ENCODE peak calls at places on chromosome 15, in four cellular contexts. X is Peyer's patch, N is adrenal gland, T is spleen. U is an unnamed sample.

GRCh38 chr15:69319384-69320375 is 21.0 kb downstream of the PAQR5 start:
- DNase-seq in X (no peak), N (peak), T (no peak), U (no peak)

GRCh38 chr15:85702321-85703230 is 92.1 kb downstream of the KLHL25 start:
- DNase-seq in X (no peak), N (no peak), T (no peak), U (no peak)

GRCh38 chr15:50800715-50801114 is 35.2 kb upstream of the SPPL2A start:
- DNase-seq in X (no peak), N (no peak), T (no peak), U (no peak)

GRCh38 chr15:25703726-25704125 is 159.4 kb downstream of the ATP10A start:
- DNase-seq in X (peak), N (no peak), T (peak), U (no peak)

GRCh38 chr15:65583701-65584100 is 27.2 kb downstream of the INTS14 start:
- DNase-seq in X (no peak), N (no peak), T (no peak), U (no peak)

GRCh38 chr15:34084086-34084485 is 17.6 kb downstream of the EMC7 start:
- DNase-seq in X (no peak), N (peak), T (no peak), U (no peak)

GRCh38 chr15:82933576-82933975 is 18.9 kb downstream of the HOMER2 start:
- DNase-seq in X (no peak), N (no peak), T (peak), U (no peak)

GRCh38 chr15:25783607-25784131 is 79.5 kb downstream of the ATP10A start:
- DNase-seq in X (no peak), N (peak), T (no peak), U (no peak)

GRCh38 chr15:66763186-66764066 is 61.4 kb downstream of the SMAD6 start:
- DNase-seq in X (peak), N (peak), T (peak), U (no peak)

GRCh38 chr15:58329781-58330467 is 101.9 kb upstream of the LIPC start:
- DNase-seq in X (no peak), N (peak), T (no peak), U (no peak)

GRCh38 chr15:79089890-79090486 is 592 bp downstream of the RASGRF1 start:
- DNase-seq in X (no peak), N (no peak), T (no peak), U (no peak)

GRCh38 chr15:94070341-94071275 is 160.8 kb upstream of the MCTP2 start:
- DNase-seq in X (peak), N (no peak), T (no peak), U (no peak)

GRCh38 chr15:66798426-66799061 is 96.5 kb downstream of the SMAD6 start:
- DNase-seq in X (no peak), N (no peak), T (no peak), U (no peak)

GRCh38 chr15:82894971-82895520 is 57.5 kb downstream of the HOMER2 start:
- DNase-seq in X (no peak), N (no peak), T (no peak), U (no peak)

GRCh38 chr15:87902772-87903388 is 353.7 kb downstream of the NTRK3 start:
- DNase-seq in X (no peak), N (peak), T (no peak), U (no peak)

GRCh38 chr15:48671381-48672022 is 26.0 kb upstream of the FBN1 start:
- DNase-seq in X (no peak), N (peak), T (no peak), U (no peak)

DNA sequence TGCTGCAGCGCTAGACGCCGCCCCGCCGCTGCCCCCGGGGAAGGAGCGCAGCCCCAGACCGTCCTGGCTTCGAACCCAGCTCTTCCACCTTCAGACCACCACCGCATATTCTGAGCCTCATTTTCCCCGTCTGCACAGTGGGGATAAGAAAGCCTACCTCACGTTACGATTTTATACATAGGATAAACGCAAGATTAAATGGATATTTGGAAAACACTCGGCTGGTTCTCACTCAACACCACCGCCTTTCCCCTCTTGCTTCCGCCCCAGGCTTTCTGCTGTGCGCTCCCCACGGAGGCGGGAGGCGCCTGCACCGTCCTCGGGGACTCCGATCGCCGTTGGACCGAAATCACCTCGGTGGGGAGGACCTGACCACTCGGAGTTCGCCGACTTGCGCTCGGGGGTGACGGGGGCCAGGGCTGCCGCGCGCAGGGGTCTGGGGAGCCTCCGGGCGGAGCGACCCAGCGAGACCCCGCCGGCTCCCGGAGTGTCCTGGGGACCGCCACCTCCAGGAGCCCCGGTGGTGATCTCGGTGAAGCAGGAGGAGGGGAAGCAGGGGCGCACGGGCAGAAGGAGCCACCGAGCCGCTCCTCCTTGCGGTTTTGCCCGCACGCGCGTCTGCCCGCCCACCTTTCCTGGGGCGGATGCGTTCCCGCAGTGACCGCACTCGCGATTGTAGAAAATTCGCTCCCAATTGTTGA is 4.0 kb downstream of the FBXL22 start:
- DNase-seq in X (peak), N (peak), T (peak), U (peak)
- TF ChIP-seq CTCF in X (no peak), N (peak), T (no peak), U (no peak)

DNA sequence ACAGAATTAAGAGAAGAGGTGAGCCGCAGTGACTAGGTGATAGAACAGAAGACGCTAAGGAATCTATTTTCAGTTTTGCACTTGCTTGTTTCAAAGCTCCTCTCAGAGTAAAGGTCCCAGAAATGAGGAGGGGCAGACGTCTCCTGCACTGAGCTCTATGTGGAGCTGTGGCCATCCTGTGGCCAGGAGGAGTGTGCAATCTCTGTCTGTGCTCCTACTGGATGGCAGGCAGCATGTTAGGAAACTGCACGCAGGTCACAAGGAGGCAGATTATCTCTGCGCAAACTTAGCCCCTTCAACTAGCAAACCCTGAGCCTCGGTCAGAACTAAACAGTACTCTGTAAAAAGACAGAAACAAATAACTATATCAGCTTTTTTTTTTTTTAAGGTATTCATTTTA is 31.1 kb upstream of the PPIB start:
- DNase-seq in X (no peak), N (no peak), T (no peak), U (no peak)
- TF ChIP-seq CTCF in X (no peak), N (no peak), T (no peak), U (no peak)

GRCh38 chr15:101775136-101775535 is 28.2 kb upstream of the OR4F6 start:
- DNase-seq in X (no peak), N (no peak), T (no peak), U (no peak)

GRCh38 chr15:101772921-101773320 is 30.4 kb upstream of the OR4F6 start:
- DNase-seq in X (no peak), N (no peak), T (no peak), U (no peak)

DNA sequence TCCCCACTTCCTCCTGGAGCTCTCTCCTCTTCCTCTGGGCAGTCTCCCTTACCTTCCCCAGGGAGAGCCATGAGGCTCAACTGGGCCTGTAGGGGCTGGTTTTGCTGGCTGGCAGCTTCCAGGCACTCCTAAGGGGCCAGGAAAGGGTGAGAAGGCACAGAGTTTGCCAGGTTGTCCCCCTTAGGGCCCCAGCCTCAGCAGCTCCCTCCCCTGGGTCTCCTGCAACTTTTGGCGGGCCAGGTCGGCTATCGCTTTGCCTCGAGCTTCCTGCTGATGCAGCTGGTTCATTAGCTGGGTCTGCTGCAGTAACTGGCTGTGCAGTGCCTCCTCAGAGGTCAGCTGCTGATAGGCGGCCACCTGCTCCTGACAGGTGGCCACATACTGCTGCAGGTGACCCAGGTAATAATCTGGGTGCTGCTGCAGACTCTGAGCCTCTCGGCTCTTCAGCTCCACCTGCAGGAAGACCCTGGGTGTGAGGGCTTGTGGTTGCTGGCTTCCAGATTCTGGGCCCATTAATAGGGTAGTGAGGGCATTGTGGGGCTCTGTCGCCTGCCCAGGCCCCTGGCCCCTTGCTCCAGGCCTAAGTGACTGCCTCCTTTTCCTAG is 29.7 kb upstream of the OR4F6 start:
- DNase-seq in X (no peak), N (no peak), T (no peak), U (no peak)
- TF ChIP-seq CTCF in X (peak), N (no peak), T (no peak), U (no peak)

GRCh38 chr15:29055876-29056275 is 170.1 kb downstream of the APBA2 start:
- DNase-seq in X (no peak), N (no peak), T (peak), U (no peak)

GRCh38 chr15:29054171-29055045 is 168.6 kb downstream of the APBA2 start:
- DNase-seq in X (no peak), N (no peak), T (no peak), U (no peak)

GRCh38 chr15:29053661-29054131 is 167.9 kb downstream of the APBA2 start:
- DNase-seq in X (no peak), N (no peak), T (no peak), U (no peak)

GRCh38 chr15:29050870-29051269 is 165.1 kb downstream of the APBA2 start:
- DNase-seq in X (no peak), N (no peak), T (no peak), U (no peak)

DNA sequence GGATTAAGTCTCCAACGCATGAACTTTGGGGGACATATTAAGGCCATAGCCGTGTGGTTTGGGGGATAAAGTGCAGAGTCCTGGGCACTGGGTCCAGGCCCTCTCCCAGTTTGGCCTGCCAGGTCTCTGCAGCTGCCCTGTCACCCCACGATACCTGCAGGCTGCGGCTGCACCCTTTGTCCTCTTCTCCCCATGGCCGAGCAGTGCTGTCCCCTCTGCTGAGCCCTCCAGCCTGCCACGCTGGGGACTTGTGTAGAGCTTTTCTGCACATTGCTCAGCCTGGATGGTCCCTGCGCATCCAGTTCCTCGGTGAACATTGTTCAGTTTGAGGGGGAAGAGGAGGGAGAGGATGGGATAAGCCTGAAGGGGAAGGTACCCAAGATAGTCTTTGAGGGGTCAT is 167.2 kb downstream of the APBA2 start:
- DNase-seq in X (no peak), N (no peak), T (no peak), U (no peak)
- TF ChIP-seq CTCF in X (no peak), N (no peak), T (no peak), U (no peak)

DNA sequence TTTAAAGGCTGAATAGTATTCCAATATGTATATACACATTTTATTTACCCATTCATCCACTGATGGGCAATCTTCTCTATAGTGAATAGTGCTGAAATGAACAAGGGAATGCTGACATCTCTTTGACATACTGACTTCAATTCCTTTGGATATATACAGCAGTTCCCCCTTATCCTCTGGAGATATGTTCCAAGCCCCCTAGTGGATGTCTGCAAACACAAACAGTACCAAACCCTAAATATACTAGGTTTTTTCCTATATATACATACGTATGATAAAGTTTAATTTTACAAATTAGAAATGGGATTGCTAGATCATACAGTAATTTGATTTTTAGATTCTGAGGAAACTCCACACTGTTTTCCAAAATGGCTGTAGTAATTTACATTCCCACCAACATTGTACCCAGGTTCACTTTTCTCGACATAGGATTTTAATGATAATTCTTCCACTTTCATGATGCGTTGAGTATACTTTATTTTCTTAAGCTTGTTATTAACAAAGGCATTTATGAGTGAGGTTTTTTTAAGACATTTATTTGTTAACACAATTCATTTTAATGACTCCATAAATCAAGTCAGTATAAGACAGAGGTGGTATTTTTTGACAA is 38.2 kb downstream of the VPS13C start:
- DNase-seq in X (no peak), N (no peak), T (no peak), U (no peak)
- TF ChIP-seq CTCF in X (no peak), N (no peak), T (no peak), U (no peak)

GRCh38 chr15:92938387-92938786 is 38.3 kb downstream of the CHD2 start:
- DNase-seq in X (no peak), N (no peak), T (no peak), U (no peak)
- TF ChIP-seq CTCF in X (no peak), N (no peak), T (no peak), U (no peak)

DNA sequence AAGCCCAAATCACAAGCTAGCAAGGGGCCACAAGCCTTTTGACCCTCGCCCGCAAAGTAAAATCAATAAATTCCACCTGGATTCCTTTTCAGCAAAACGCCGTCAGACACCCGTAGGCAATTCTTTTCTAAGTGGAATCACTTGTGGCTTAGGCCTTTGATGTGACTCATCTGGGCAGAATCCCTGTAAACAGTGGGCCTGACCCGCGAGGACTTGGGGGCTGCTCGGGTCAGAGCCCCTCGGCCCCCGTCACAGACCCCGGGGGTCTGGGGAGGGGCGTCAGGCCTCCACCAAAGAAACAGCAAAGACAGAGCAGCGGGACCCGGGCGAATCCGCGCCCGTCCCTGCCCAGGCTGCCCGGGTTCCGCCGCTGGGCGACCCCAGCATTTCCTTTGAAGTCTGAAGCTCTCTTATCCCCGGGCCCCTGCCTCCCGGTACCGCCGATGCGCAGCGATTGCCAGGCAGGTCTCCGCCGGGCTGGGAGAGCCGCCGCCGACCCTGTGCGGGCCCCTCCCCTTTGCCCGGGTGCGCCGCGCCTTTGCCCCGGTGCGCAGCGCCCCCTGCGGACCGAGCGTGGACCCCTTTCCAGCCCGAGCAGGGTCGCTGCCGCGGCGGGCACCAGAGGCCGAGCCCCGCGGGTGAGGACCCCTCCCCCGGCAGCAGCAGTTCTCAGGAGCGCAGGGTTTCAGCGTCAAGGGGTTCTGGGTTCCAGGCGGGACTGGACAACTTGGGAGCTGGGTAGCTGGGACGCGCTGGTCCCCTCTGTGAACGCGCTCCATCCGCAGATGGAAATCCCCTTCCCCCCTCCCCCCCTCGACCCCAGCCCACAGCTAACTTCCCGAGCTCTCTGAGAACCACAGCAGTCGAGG is 178.3 kb downstream of the UACA start:
- DNase-seq in X (peak), N (no peak), T (peak), U (peak)
- TF ChIP-seq CTCF in X (peak), N (no peak), T (no peak), U (no peak)

GRCh38 chr15:74130089-74130848 is at the start of gene ISLR2:
- DNase-seq in X (no peak), N (no peak), T (no peak), U (no peak)

GRCh38 chr15:74128785-74129350 is 1.5 kb upstream of the ISLR2 start:
- DNase-seq in X (no peak), N (no peak), T (peak), U (no peak)

GRCh38 chr15:74129411-74130088 is 836 bp upstream of the ISLR2 start:
- DNase-seq in X (no peak), N (no peak), T (peak), U (no peak)

GRCh38 chr15:74127954-74128784 is 2.2 kb upstream of the ISLR2 start:
- DNase-seq in X (peak), N (no peak), T (peak), U (no peak)

GRCh38 chr15:74127255-74127953 is 3.0 kb upstream of the ISLR2 start:
- DNase-seq in X (peak), N (peak), T (peak), U (peak)
- TF ChIP-seq CTCF in X (peak), N (peak), T (peak), U (peak)

GRCh38 chr15:75043509-75044257 is 20.3 kb downstream of the PPCDC start:
- DNase-seq in X (peak), N (peak), T (peak), U (peak)
- TF ChIP-seq CTCF in X (peak), N (peak), T (peak), U (no peak)

GRCh38 chr15:98970799-98971198 is 36.8 kb downstream of the PGPEP1L start:
- DNase-seq in X (no peak), N (no peak), T (no peak), U (no peak)
- TF ChIP-seq CTCF in X (no peak), N (no peak), T (no peak), U (no peak)

U was measured in activated B cell treated with CpG ODN at 0.5 μM for 24 hours.